ENCODE peak calls at places on chromosomes 5 and 9, in ten cellular contexts. A is H9; B is Panc1; S is foreskin fibroblast; I is A673; L is K562; C is CD4-positive, alpha-beta T cell; R is dorsolateral prefrontal cortex; W is gastrocnemius medialis; T is kidney epithelial cell. N is an unnamed sample.

GRCh38 chr9:89999534-90000370 is 394.9 kb downstream of the GADD45G start:
- DNase-seq in A (no peak), B (no peak), S (no peak), I (no peak), L (no peak), C (no peak), R (no peak), W (peak; percentile 82), T (no peak), N (no peak)

GRCh38 chr5:74082504-74082903 is 456.5 kb downstream of the ARHGEF28 start:
- DNase-seq in A (no peak), B (no peak), S (no peak), I (no peak), L (no peak), C (no peak), R (no peak), W (no peak), T (no peak), N (no peak)

GRCh38 chr5:61659221-61659696 is 327.2 kb downstream of the ZSWIM6 start:
- DNase-seq in A (peak; percentile 89), B (no peak), S (no peak), I (no peak), L (no peak), C (no peak), R (no peak), W (no peak), T (no peak), N (no peak)

GRCh38 chr9:109411818-109412352 is 86.2 kb downstream of the PTPN3 start:
- DNase-seq in A (no peak), B (peak; percentile 47), S (peak; percentile 78), I (peak; percentile 42), L (peak; percentile 43), C (no peak), R (no peak), W (no peak), T (no peak), N (peak; percentile 41)

GRCh38 chr9:72154468-72155281 is 5.4 kb downstream of the GDA start:
- DNase-seq in A (no peak), B (no peak), S (no peak), I (no peak), L (no peak), C (no peak), R (no peak), W (no peak), T (no peak), N (no peak)

GRCh38 chr5:133225671-133226152 is 173.9 kb downstream of the HSPA4 start:
- DNase-seq in A (no peak), B (no peak), S (peak; percentile 44), I (peak; percentile 18), L (no peak), C (no peak), R (no peak), W (peak; percentile 66), T (no peak), N (no peak)

GRCh38 chr9:90839183-90839582 is 37.6 kb downstream of the SYK start:
- DNase-seq in A (peak; percentile 14), B (no peak), S (no peak), I (no peak), L (no peak), C (no peak), R (no peak), W (no peak), T (no peak), N (no peak)

GRCh38 chr9:77885104-77885672 is 146.4 kb downstream of the GNAQ start:
- DNase-seq in A (no peak), B (no peak), S (no peak), I (no peak), L (no peak), C (no peak), R (no peak), W (no peak), T (no peak), N (no peak)

GRCh38 chr5:61366841-61367240 is 34.8 kb downstream of the ZSWIM6 start:
- DNase-seq in A (no peak), B (no peak), S (no peak), I (no peak), L (no peak), C (no peak), R (no peak), W (no peak), T (no peak), N (no peak)

GRCh38 chr9:35680331-35681105 is 6.8 kb downstream of the CA9 start:
- DNase-seq in A (peak; percentile 79), B (no peak), S (peak; percentile 66), I (no peak), L (no peak), C (no peak), R (no peak), W (no peak), T (no peak), N (peak; percentile 79)

GRCh38 chr5:114361724-114362196 is at the start of gene KCNN2:
- DNase-seq in A (peak; percentile 97), B (no peak), S (peak; percentile 91), I (peak; percentile 77), L (no peak), C (no peak), R (peak; percentile 92), W (peak; percentile 47), T (peak; percentile 59), N (peak; percentile 92)

GRCh38 chr9:14924821-14925220 is 14.6 kb upstream of the FREM1 start:
- DNase-seq in A (no peak), B (no peak), S (peak; percentile 86), I (peak; percentile 52), L (no peak), C (no peak), R (no peak), W (no peak), T (no peak), N (no peak)

GRCh38 chr9:124477211-124478013 is 27.2 kb downstream of the ADGRD2 start:
- DNase-seq in A (peak; percentile 61), B (no peak), S (no peak), I (peak; percentile 36), L (peak; percentile 78), C (no peak), R (no peak), W (no peak), T (no peak), N (no peak)

GRCh38 chr5:136030956-136031611 is 2.3 kb downstream of the TGFBI start:
- DNase-seq in A (no peak), B (no peak), S (peak; percentile 55), I (peak; percentile 91), L (no peak), C (no peak), R (no peak), W (no peak), T (no peak), N (no peak)

GRCh38 chr5:7488734-7489133 is 92.8 kb downstream of the ADCY2 start:
- DNase-seq in A (no peak), B (no peak), S (no peak), I (no peak), L (no peak), C (no peak), R (no peak), W (no peak), T (no peak), N (no peak)

GRCh38 chr5:816176-816575 is 31.6 kb upstream of the ZDHHC11B start:
- DNase-seq in A (no peak), B (no peak), S (no peak), I (no peak), L (no peak), C (no peak), R (no peak), W (no peak), T (no peak), N (no peak)

GRCh38 chr5:820245-820644 is 30.5 kb downstream of the ZDHHC11 start:
- DNase-seq in A (no peak), B (no peak), S (no peak), I (no peak), L (no peak), C (no peak), R (no peak), W (no peak), T (no peak), N (no peak)

GRCh38 chr5:819078-819477 is 31.7 kb downstream of the ZDHHC11 start:
- DNase-seq in A (no peak), B (no peak), S (no peak), I (no peak), L (no peak), C (no peak), R (no peak), W (no peak), T (no peak), N (no peak)

GRCh38 chr5:821504-821903 is 29.3 kb downstream of the ZDHHC11 start:
- DNase-seq in A (no peak), B (no peak), S (no peak), I (no peak), L (no peak), C (no peak), R (no peak), W (no peak), T (no peak), N (no peak)
- TF ChIP-seq CTCF in A (no peak), B (peak; percentile 19), S (no peak), I (no peak), L (peak; percentile 7), C (no peak), R (no peak), W (no peak), T (no peak), N (no peak)

GRCh38 chr9:6488395-6488794 is 75.4 kb downstream of the UHRF2 start:
- DNase-seq in A (peak; percentile 38), B (no peak), S (no peak), I (no peak), L (no peak), C (no peak), R (no peak), W (no peak), T (no peak), N (no peak)
- TF ChIP-seq CTCF in A (peak; percentile 47), B (no peak), S (no peak), I (peak; percentile 26), L (no peak), C (no peak), R (no peak), W (no peak), T (no peak), N (peak; percentile 21)

DNA sequence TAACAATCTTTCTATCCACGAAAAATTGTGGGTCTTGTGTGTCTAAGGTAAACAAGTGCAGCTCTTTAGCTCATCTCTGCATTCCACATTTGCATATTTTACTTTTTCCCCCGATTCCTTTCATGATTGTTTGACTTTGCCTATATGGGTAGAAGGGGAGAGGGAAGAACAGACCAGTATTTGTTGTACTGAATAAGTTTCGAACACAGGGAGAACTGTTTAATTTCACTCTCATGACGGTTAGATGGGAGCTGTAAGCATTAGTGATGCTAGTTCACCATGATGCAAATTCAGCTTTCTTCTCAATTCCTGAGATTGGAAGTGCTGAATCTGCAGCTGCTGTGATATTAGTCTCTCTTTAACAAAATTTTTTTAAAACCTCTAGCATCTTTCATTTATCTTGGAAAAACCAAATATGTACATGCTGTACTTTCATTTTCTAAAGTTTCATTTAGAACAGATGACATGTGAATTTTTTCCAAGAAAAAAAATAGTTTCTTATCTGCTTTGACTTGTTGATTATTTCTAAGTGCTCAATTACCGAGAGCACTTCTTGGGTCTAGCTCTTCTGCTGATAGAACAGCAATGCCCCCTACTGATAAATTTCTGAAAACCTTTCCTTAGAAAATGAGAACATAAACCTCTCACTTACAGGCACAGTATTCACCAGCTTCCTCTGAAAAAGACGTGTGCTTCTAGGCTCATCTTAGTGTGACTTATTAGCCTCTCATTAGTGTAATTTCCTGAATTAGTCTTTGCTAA is 149.5 kb downstream of the BAAT start:
- DNase-seq in A (no peak), B (no peak), S (no peak), I (peak; percentile 49), L (no peak), C (no peak), R (no peak), W (no peak), T (no peak), N (no peak)
- TF ChIP-seq CTCF in A (peak; percentile 82), B (peak; percentile 53), S (no peak), I (peak; percentile 65), L (peak; percentile 23), C (no peak), R (peak; percentile 86), W (no peak), T (peak; percentile 52), N (peak; percentile 19)

GRCh38 chr9:136297016-136297691 is 6.7 kb downstream of the CCDC187 start:
- DNase-seq in A (no peak), B (no peak), S (no peak), I (no peak), L (no peak), C (no peak), R (no peak), W (no peak), T (no peak), N (no peak)
- TF ChIP-seq CTCF in A (no peak), B (no peak), S (no peak), I (no peak), L (no peak), C (no peak), R (no peak), W (no peak), T (no peak), N (no peak)

N was measured in HFFc6.